ENCODE peak calls at places on chromosomes 16 and 17, in six cellular contexts. T, X, Q, B, P and J are unnamed samples.

GRCh38 chr16:49833055-49833454 is 22.9 kb downstream of the ZNF423 start:
- DNase-seq in T (peak; percentile 88), X (peak; percentile 76), Q (peak; percentile 33), B (no peak), P (no peak), J (no peak)

GRCh38 chr17:3400008-3400407 is 1.8 kb upstream of the OR1E1 start:
- DNase-seq in T (no peak), X (no peak), Q (no peak), B (no peak), P (no peak), J (no peak)

GRCh38 chr16:3459401-3460090 is 16.1 kb downstream of the NAA60 start:
- DNase-seq in T (no peak), X (no peak), Q (no peak), B (no peak), P (no peak), J (no peak)

GRCh38 chr17:38852771-38853291 is 690 bp downstream of the RPL23 start:
- DNase-seq in T (no peak), X (no peak), Q (peak; percentile 26), B (no peak), P (no peak), J (no peak)

GRCh38 chr16:27264151-27264550 is 4.4 kb downstream of the NSMCE1 start:
- DNase-seq in T (no peak), X (peak; percentile 47), Q (peak; percentile 65), B (no peak), P (peak; percentile 57), J (peak; percentile 66)

GRCh38 chr17:72419866-72420774 is 299.3 kb downstream of the SOX9 start:
- DNase-seq in T (no peak), X (no peak), Q (no peak), B (peak; percentile 92), P (no peak), J (peak; percentile 72)

GRCh38 chr17:5031365-5032082 is 3.7 kb downstream of the SLC52A1 start:
- DNase-seq in T (peak; percentile 82), X (peak; percentile 83), Q (peak; percentile 74), B (peak; percentile 55), P (peak; percentile 62), J (peak; percentile 72)

GRCh38 chr16:55622930-55623561 is 32.7 kb upstream of the SLC6A2 start:
- DNase-seq in T (no peak), X (no peak), Q (no peak), B (no peak), P (peak; percentile 15), J (peak; percentile 31)

GRCh38 chr16:88686439-88687253 is at the start of gene SNAI3:
- DNase-seq in T (no peak), X (no peak), Q (no peak), B (no peak), P (peak; percentile 51), J (peak; percentile 57)

GRCh38 chr16:88688013-88688778 is 1.9 kb upstream of the SNAI3 start:
- DNase-seq in T (no peak), X (no peak), Q (no peak), B (no peak), P (no peak), J (no peak)

GRCh38 chr16:88687676-88688012 is 1.3 kb upstream of the SNAI3 start:
- DNase-seq in T (no peak), X (no peak), Q (no peak), B (no peak), P (no peak), J (no peak)

GRCh38 chr16:88686062-88686438 is 257 bp downstream of the SNAI3 start:
- DNase-seq in T (no peak), X (no peak), Q (no peak), B (no peak), P (no peak), J (no peak)

DNA sequence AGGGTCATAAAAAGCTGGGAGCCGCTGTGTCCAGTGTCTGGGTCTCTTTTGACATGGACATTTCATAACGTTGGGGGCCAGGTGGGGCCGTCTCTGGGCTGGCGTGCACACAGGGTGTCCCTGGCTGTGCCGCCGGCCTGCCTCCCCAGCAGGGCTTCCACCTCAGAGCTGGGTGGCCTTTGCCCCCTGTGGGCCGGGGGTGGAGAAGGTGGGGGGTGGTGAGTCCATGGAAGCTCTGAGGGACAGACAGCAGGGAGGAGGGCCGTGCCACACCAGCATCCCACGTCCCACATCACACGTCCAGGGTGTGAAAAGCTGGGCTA is 908 bp upstream of the SNAI3 start:
- DNase-seq in T (no peak), X (no peak), Q (no peak), B (no peak), P (no peak), J (no peak)
- H3K4me3 ChIP-seq in T (no peak overlapping the region), X (no peak overlapping the region), Q (no peak overlapping the region), B (no peak overlapping the region), P (no peak overlapping the region), J (no peak overlapping the region)

GRCh38 chr16:59540621-59541020 is 806.5 kb upstream of the GOT2 start:
- DNase-seq in T (no peak), X (no peak), Q (no peak), B (no peak), P (no peak), J (no peak)

GRCh38 chr16:59545666-59546065 is 811.5 kb upstream of the GOT2 start:
- DNase-seq in T (no peak), X (no peak), Q (no peak), B (no peak), P (no peak), J (no peak)

GRCh38 chr16:59543641-59544040 is 809.5 kb upstream of the GOT2 start:
- DNase-seq in T (no peak), X (no peak), Q (peak; percentile 11), B (no peak), P (no peak), J (peak; percentile 68)
- H3K36me3 ChIP-seq in T (no peaks in the 10 kb centered on the region), X (no peaks in the 10 kb centered on the region), Q (no peaks in the 10 kb centered on the region), B (no peaks in the 10 kb centered on the region), P (no peaks in the 10 kb centered on the region), J (no peaks in the 10 kb centered on the region)

GRCh38 chr17:35750526-35751395 is 2.3 kb downstream of the GAS2L2 start:
- DNase-seq in T (no peak), X (no peak), Q (no peak), B (no peak), P (no peak), J (no peak)
- H3K4me3 ChIP-seq in T (no peak overlapping the region), X (no peak overlapping the region), Q (no peak overlapping the region), B (no peak overlapping the region), P (no peak overlapping the region), J (no peak overlapping the region)

GRCh38 chr17:59067756-59068155 is 38.9 kb downstream of the TRIM37 start:
- DNase-seq in T (no peak), X (no peak), Q (no peak), B (peak; percentile 11), P (no peak), J (no peak)
- H3K36me3 ChIP-seq in T (peaks cover 28% of the 10 kb centered on the region), X (no peaks in the 10 kb centered on the region), Q (no peaks in the 10 kb centered on the region), B (peaks cover 7% of the 10 kb centered on the region), P (peaks cover 18% of the 10 kb centered on the region), J (peaks cover 35% of the 10 kb centered on the region)

DNA sequence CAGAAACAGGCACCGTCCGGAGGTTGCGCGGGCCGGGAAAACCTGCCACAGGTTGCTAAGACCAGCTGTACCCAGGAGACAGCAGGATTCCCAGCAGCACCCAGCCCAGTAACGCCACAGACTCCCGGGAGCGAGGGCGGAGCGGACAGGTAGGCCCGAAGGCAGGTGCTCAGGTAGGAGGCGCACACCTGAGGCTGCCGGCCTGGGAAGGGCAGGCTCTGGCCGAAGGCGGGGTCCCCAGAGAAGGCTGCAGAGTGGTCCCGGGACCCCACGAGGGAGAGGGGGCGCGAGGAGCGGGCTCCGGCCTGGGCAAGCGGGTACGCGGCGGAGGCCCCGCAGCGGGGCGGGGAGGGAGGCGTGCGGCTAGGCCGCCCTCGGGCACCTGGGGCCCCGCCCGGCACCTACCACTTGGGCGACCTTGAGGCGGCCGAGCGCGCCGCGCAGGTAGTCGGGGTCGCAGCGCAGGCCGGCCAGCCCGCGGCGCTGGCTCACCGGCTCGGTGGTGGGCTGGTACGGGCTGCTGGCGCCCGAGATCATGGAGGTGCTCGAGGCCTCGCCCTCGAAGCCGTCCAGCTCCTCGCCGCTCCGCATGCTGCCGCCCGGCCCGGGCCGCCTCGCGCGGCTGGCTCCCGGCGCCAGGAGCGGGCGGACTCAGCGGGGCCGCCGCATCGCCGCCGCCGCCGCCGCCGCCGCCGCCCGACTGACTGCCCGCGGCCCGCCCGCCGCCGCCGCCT is 441 bp downstream of the CMTM4 start:
- DNase-seq in T (peak; percentile 69), X (peak; percentile 19), Q (no peak), B (no peak), P (no peak), J (no peak)
- H3K4me3 ChIP-seq in T (peak overlapping the region; percentile 82), X (peak overlapping the region; percentile 93), Q (peak overlapping the region; percentile 53), B (peak overlapping the region; percentile 36), P (peak overlapping the region; percentile 83), J (peak overlapping the region; percentile 35)

GRCh38 chr16:84986879-84987278 is 24.5 kb downstream of the ZDHHC7 start:
- DNase-seq in T (no peak), X (no peak), Q (no peak), B (no peak), P (no peak), J (no peak)
- H3K36me3 ChIP-seq in T (peaks cover 45% of the 10 kb centered on the region), X (no peaks in the 10 kb centered on the region), Q (peaks cover 35% of the 10 kb centered on the region), B (peaks cover 23% of the 10 kb centered on the region), P (peaks cover 18% of the 10 kb centered on the region), J (peaks cover 21% of the 10 kb centered on the region)

DNA sequence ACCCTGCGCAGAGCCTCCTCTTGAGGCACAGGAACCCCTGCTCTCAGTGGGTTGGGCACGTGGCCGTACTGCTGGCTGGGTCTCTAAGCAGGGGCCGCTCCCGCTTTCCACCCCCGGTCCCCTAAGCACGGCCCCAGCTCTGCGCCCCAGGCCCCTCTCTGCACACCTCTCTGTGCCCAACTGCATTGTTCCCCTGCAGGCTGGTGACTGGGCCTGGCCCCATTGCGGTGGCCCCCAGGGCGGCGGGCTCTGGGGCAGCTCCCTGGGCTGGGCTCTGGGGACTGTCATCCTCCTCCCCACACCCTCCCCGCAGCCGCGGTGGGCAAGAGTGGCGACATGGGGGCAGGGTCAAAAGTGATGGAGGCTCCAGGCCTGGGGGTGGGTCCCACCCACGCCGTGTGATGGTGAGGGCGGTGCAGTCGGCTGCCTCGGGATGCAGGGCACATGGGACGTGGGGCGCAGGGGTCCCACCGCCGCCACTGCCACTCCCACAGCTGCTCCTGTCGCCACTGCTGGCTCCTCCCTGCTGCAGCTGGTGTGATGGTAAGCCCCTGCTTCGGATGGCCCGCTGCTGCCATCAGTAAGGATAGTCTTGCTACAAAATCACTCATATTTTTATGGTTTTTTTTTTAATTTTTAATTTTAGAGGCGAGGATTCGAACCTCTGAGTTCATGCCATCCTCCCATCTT is 15.2 kb upstream of the ITGB3 start:
- DNase-seq in T (no peak), X (no peak), Q (no peak), B (no peak), P (no peak), J (no peak)
- H3K4me3 ChIP-seq in T (no peak overlapping the region), X (no peak overlapping the region), Q (no peak overlapping the region), B (no peak overlapping the region), P (no peak overlapping the region), J (no peak overlapping the region)